ENCODE peak calls at places on chromosomes 7 and 10, in four cellular contexts. M is WTC11, U is SK-N-SH, I is GM12878. J is an unnamed sample.

GRCh38 chr7:91852263-91852741 is 28.2 kb downstream of the MTERF1 start:
- DNase-seq in M (no peak), U (no peak), I (no peak), J (peak; percentile 51)

GRCh38 chr7:35848728-35849127 is 47.9 kb downstream of the SEPTIN7 start:
- DNase-seq in M (no peak), U (no peak), I (no peak), J (no peak)

GRCh38 chr7:36690514-36691187 is 33.6 kb downstream of the AOAH start:
- DNase-seq in M (no peak), U (peak; percentile 53), I (no peak), J (no peak)

GRCh38 chr7:148486937-148487336 is 103.6 kb upstream of the C7orf33 start:
- DNase-seq in M (no peak), U (no peak), I (no peak), J (no peak)

GRCh38 chr7:78905449-78905848 is 548.0 kb downstream of the MAGI2 start:
- DNase-seq in M (no peak), U (no peak), I (no peak), J (no peak)

GRCh38 chr7:73815436-73815835 is 15.4 kb upstream of the CLDN4 start:
- DNase-seq in M (no peak), U (no peak), I (no peak), J (peak; percentile 7)

GRCh38 chr10:53045315-53045714 is 272.7 kb upstream of the MBL2 start:
- DNase-seq in M (no peak), U (no peak), I (no peak), J (no peak)

GRCh38 chr7:38428040-38428439 is 154.6 kb upstream of the TARP start:
- DNase-seq in M (no peak), U (no peak), I (no peak), J (no peak)

GRCh38 chr7:33669251-33669670 is 236.1 kb upstream of the BMPER start:
- DNase-seq in M (no peak), U (no peak), I (no peak), J (no peak)

GRCh38 chr7:85186521-85187241 is at the start of gene SEMA3D:
- DNase-seq in M (peak; percentile 87), U (peak; percentile 93), I (no peak), J (peak; percentile 12)

GRCh38 chr7:67019562-67020390 is 23.1 kb downstream of the TYW1 start:
- DNase-seq in M (no peak), U (peak; percentile 36), I (no peak), J (peak; percentile 82)

GRCh38 chr7:127813991-127814556 is 162.1 kb downstream of the SND1 start:
- DNase-seq in M (no peak), U (no peak), I (no peak), J (no peak)

GRCh38 chr10:90862908-90863514 is 5.2 kb upstream of the HTR7 start:
- DNase-seq in M (no peak), U (peak; percentile 43), I (no peak), J (peak; percentile 22)

GRCh38 chr10:48926255-48926654 is 13.4 kb downstream of the LRRC18 start:
- DNase-seq in M (no peak), U (no peak), I (no peak), J (no peak)

GRCh38 chr10:44960098-44960480 is 487 bp downstream of the RASSF4 start:
- DNase-seq in M (no peak), U (no peak), I (no peak), J (no peak)

GRCh38 chr7:4519819-4520520 is 162.1 kb upstream of the FOXK1 start:
- DNase-seq in M (no peak), U (no peak), I (no peak), J (no peak)

GRCh38 chr10:87816163-87816841 is 1.7 kb downstream of the ATAD1 start:
- DNase-seq in M (no peak), U (no peak), I (no peak), J (no peak)

GRCh38 chr7:44196450-44196872 is 4.3 kb upstream of the YKT6 start:
- DNase-seq in M (peak; percentile 57), U (peak; percentile 81), I (no peak), J (peak; percentile 71)

GRCh38 chr7:46072722-46073121 is 151.7 kb upstream of the IGFBP3 start:
- DNase-seq in M (no peak), U (no peak), I (peak; percentile 13), J (no peak)

GRCh38 chr7:31850066-31850465 is 163.1 kb downstream of the PPP1R17 start:
- DNase-seq in M (no peak), U (no peak), I (no peak), J (no peak)

GRCh38 chr7:64875658-64876406 is 27.2 kb upstream of the ZNF273 start:
- DNase-seq in M (no peak), U (peak; percentile 10), I (no peak), J (no peak)

GRCh38 chr7:40231796-40232195 is 97.0 kb downstream of the SUGCT start:
- DNase-seq in M (no peak), U (no peak), I (no peak), J (no peak)

GRCh38 chr7:40230086-40230485 is 95.3 kb downstream of the SUGCT start:
- DNase-seq in M (no peak), U (no peak), I (no peak), J (no peak)

GRCh38 chr7:40234046-40234445 is 99.2 kb downstream of the SUGCT start:
- DNase-seq in M (no peak), U (no peak), I (no peak), J (no peak)

GRCh38 chr7:40234666-40235065 is 99.9 kb downstream of the SUGCT start:
- DNase-seq in M (no peak), U (no peak), I (no peak), J (no peak)

GRCh38 chr7:40232242-40232929 is 97.6 kb downstream of the SUGCT start:
- DNase-seq in M (no peak), U (peak; percentile 57), I (no peak), J (peak; percentile 20)
- TF ChIP-seq USF1 in M (no peak), U (no peak), I (no peak), J (no peak)

GRCh38 chr7:1459512-1459892 is 232 bp upstream of the MICALL2 start:
- DNase-seq in M (peak; percentile 100), U (peak; percentile 100), I (peak; percentile 78), J (peak; percentile 97)

GRCh38 chr7:1460757-1461639 is 1.7 kb upstream of the MICALL2 start:
- DNase-seq in M (no peak), U (no peak), I (no peak), J (peak; percentile 91)

GRCh38 chr7:1461640-1462375 is 2.5 kb upstream of the MICALL2 start:
- DNase-seq in M (no peak), U (no peak), I (no peak), J (no peak)

GRCh38 chr7:1458676-1459511 is at the start of gene MICALL2:
- DNase-seq in M (no peak), U (peak; percentile 87), I (no peak), J (peak; percentile 60)

GRCh38 chr7:1459930-1460756 is 873 bp upstream of the MICALL2 start:
- DNase-seq in M (no peak), U (no peak), I (no peak), J (no peak)
- TF ChIP-seq USF1 in M (no peak), U (no peak), I (no peak), J (no peak)

DNA sequence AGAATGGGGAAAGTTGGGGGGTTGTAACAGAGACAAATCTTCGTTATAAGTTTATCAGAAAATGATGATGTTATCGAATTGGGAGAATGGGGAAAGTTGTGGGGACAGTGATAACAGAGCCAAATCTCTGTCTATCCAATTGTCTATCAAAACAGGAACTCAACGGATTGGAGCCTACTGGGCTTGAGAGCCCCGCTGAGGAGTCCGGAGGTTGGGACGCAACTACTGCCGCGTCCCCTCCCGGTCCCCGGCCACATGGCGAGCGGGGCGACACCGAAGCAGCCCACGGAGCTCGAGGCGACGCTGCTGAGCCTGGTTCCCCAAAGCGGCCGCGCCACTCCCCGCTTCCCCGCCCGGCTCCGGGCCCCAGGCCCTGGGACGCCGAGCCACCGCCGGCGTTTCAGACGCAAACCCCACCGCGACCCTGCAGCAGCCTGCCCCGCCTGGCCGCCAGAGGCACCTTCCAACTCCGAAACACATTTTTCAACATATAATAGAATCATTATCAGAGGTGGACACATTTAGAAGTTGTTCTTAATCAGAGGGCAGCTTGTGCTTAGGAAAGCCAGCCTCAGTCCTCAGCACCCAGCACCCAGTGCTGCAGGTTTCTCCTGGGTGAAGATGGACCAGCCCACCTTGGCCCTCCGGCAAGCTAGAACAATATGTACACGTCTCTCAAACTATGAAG is 13.8 kb upstream of the RALA start:
- DNase-seq in M (peak; percentile 65), U (peak; percentile 85), I (no peak), J (no peak)
- TF ChIP-seq USF1 in M (no peak), U (no peak), I (no peak), J (no peak)

GRCh38 chr10:37434091-37434490 is 308.7 kb downstream of the ANKRD30A start:
- DNase-seq in M (no peak), U (no peak), I (no peak), J (no peak)
- TF ChIP-seq USF1 in M (no peak), U (no peak), I (no peak), J (no peak)

DNA sequence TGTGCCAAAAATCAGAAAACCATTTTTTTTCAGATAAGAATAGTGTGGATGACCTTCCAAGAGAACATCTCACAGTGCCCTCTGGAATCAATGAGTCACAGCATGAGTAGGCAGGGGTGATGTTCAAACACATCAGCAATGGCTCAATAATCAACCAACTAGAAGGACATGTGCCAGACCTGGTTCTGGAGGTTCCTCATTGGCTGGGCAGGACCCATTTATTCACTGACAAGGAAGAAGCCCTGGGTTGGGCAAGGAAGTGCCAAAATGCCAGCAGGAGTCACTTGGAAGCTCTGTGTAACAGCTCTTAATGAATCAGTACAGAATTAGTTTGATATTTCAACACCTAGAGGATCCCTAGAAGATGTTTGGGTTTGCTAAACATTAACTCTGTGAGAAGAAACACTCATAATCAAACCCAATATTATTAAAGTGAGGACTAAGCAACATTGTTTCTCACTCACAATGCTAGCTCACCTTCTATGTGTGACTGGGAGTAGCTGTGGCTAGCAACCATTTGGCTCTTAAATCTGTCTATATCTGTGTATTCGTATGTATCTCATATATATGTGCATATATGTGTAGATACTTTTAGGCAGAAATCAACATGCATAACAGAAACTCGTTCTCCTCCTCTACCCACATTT is 72.3 kb upstream of the APBB1IP start:
- DNase-seq in M (no peak), U (no peak), I (no peak), J (no peak)
- TF ChIP-seq USF1 in M (no peak), U (no peak), I (no peak), J (no peak)